ENCODE peak calls at places on chromosome 2, in ten cellular contexts. C, J, Y, L, K, E, H, X, F and R are unnamed samples.

GRCh38 chr2:142557391-142557790 is 320.1 kb upstream of the KYNU start:
- DNase-seq in C (no peak), J (no peak), Y (peak), L (no peak), K (no peak), E (no peak), H (peak), X (no peak), F (no peak), R (no peak)

GRCh38 chr2:36433311-36434217 is 78.0 kb downstream of the CRIM1 start:
- DNase-seq in C (peak), J (no peak), Y (peak), L (no peak), K (peak), E (no peak), H (peak), X (peak), F (peak), R (no peak)

GRCh38 chr2:25073025-25073424 is 31.1 kb downstream of the EFR3B start:
- DNase-seq in C (no peak), J (no peak), Y (no peak), L (no peak), K (no peak), E (no peak), H (no peak), X (no peak), F (no peak), R (no peak)

GRCh38 chr2:28587526-28588230 is 91.8 kb downstream of the PLB1 start:
- DNase-seq in C (no peak), J (no peak), Y (peak), L (no peak), K (peak), E (no peak), H (no peak), X (no peak), F (no peak), R (no peak)

GRCh38 chr2:222993920-222994650 is 57.9 kb upstream of the KCNE4 start:
- DNase-seq in C (peak), J (peak), Y (peak), L (no peak), K (peak), E (peak), H (peak), X (no peak), F (peak), R (peak)

GRCh38 chr2:102005989-102006885 is 14.5 kb downstream of the IL1R2 start:
- DNase-seq in C (peak), J (no peak), Y (peak), L (no peak), K (peak), E (no peak), H (peak), X (peak), F (no peak), R (no peak)

GRCh38 chr2:45117383-45117782 is 108.1 kb upstream of the SIX2 start:
- DNase-seq in C (no peak), J (no peak), Y (peak), L (no peak), K (no peak), E (no peak), H (no peak), X (no peak), F (no peak), R (no peak)

GRCh38 chr2:95346738-95347671 is 49.9 kb downstream of the KCNIP3 start:
- DNase-seq in C (no peak), J (no peak), Y (peak), L (peak), K (peak), E (no peak), H (no peak), X (no peak), F (no peak), R (no peak)

GRCh38 chr2:41894563-41895333 is 153.1 kb upstream of the PKDCC start:
- DNase-seq in C (no peak), J (no peak), Y (no peak), L (no peak), K (no peak), E (no peak), H (no peak), X (peak), F (no peak), R (no peak)

GRCh38 chr2:172113617-172114016 is 10.9 kb upstream of the DLX2 start:
- DNase-seq in C (no peak), J (no peak), Y (peak), L (no peak), K (peak), E (peak), H (no peak), X (peak), F (no peak), R (no peak)

GRCh38 chr2:224807153-224807964 is 91.2 kb upstream of the CCDC195 start:
- DNase-seq in C (no peak), J (no peak), Y (peak), L (no peak), K (peak), E (no peak), H (no peak), X (no peak), F (no peak), R (no peak)

GRCh38 chr2:28390857-28391563 is 1.6 kb upstream of the FOSL2 start:
- DNase-seq in C (peak), J (peak), Y (peak), L (peak), K (peak), E (no peak), H (peak), X (no peak), F (peak), R (no peak)

GRCh38 chr2:7530001-7530400 is 612.8 kb downstream of the RNF144A start:
- DNase-seq in C (no peak), J (no peak), Y (peak), L (no peak), K (no peak), E (no peak), H (no peak), X (no peak), F (no peak), R (peak)

GRCh38 chr2:61220768-61221167 is 58.8 kb downstream of the C2orf74 start:
- DNase-seq in C (no peak), J (no peak), Y (peak), L (no peak), K (peak), E (no peak), H (peak), X (no peak), F (no peak), R (no peak)

GRCh38 chr2:156215656-156216055 is 116.9 kb downstream of the NR4A2 start:
- DNase-seq in C (no peak), J (no peak), Y (no peak), L (no peak), K (no peak), E (no peak), H (no peak), X (no peak), F (no peak), R (no peak)

GRCh38 chr2:13135369-13135768 is 418.6 kb downstream of the TRIB2 start:
- DNase-seq in C (no peak), J (no peak), Y (no peak), L (no peak), K (no peak), E (no peak), H (no peak), X (no peak), F (no peak), R (no peak)

GRCh38 chr2:239596298-239596697 is 195.5 kb upstream of the HDAC4 start:
- DNase-seq in C (no peak), J (no peak), Y (no peak), L (no peak), K (no peak), E (no peak), H (no peak), X (no peak), F (no peak), R (no peak)

GRCh38 chr2:135963841-135964240 is 21.6 kb downstream of the DARS1 start:
- DNase-seq in C (no peak), J (no peak), Y (peak), L (no peak), K (peak), E (no peak), H (peak), X (no peak), F (no peak), R (no peak)

DNA sequence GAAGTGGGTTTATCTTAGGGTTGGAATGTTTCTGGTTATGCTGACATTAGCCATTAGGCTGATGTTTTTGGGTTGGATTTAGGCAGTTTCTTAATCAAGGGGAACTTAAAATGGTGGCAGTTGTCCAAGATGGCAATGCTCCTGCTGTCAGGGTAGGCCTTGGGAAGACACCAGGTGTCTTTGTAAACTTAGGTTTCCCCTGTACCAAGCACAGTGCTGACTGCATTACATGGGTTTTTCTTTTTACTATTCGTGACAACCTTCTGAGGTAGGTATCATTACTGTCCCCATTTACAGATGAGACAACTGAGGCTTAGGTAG is 528 bp upstream of the ATG16L1 start:
- DNase-seq in C (no peak), J (no peak), Y (no peak), L (no peak), K (no peak), E (no peak), H (no peak), X (no peak), F (no peak), R (no peak)
- H3K4me3 ChIP-seq in C (no peak), J (no peak), Y (peak), L (peak), K (peak), E (no peak), H (peak), X (peak), F (peak), R (no peak)

GRCh38 chr2:64359892-64360657 is 93.9 kb upstream of the LGALSL start:
- DNase-seq in C (peak), J (peak), Y (peak), L (peak), K (peak), E (peak), H (peak), X (peak), F (peak), R (peak)
- TF ChIP-seq CTCF in C (peak), J (no peak), Y (peak), L (no peak), K (peak), E (no peak), H (peak), X (no peak), F (no peak), R (peak)

DNA sequence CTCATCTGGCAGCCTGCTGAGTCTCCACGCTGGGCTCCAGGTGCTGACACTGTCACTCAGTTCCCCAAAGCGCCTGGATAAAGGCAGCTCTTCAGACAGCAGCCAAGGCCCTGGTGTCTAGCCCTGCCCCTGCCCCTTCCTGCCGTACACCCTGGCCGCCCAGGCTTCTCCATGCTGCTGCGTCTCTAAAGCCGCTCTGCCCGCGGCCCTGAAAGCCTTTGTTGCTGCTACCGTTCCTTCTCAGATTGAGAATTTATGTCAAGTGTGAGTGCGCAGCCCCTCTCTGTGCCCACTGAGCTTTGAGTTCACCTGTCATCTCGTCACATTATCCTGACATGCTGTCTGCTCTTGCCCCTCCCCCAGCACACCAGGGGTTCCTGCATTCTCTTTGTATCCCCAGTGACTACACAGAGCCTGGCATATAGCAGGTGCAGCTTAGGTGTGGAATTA is 140.1 kb upstream of the BCL2L11 start:
- DNase-seq in C (no peak), J (no peak), Y (no peak), L (no peak), K (no peak), E (no peak), H (no peak), X (no peak), F (no peak), R (no peak)
- H3K4me3 ChIP-seq in C (no peak), J (no peak), Y (no peak), L (no peak), K (no peak), E (no peak), H (no peak), X (no peak), F (no peak), R (no peak)

DNA sequence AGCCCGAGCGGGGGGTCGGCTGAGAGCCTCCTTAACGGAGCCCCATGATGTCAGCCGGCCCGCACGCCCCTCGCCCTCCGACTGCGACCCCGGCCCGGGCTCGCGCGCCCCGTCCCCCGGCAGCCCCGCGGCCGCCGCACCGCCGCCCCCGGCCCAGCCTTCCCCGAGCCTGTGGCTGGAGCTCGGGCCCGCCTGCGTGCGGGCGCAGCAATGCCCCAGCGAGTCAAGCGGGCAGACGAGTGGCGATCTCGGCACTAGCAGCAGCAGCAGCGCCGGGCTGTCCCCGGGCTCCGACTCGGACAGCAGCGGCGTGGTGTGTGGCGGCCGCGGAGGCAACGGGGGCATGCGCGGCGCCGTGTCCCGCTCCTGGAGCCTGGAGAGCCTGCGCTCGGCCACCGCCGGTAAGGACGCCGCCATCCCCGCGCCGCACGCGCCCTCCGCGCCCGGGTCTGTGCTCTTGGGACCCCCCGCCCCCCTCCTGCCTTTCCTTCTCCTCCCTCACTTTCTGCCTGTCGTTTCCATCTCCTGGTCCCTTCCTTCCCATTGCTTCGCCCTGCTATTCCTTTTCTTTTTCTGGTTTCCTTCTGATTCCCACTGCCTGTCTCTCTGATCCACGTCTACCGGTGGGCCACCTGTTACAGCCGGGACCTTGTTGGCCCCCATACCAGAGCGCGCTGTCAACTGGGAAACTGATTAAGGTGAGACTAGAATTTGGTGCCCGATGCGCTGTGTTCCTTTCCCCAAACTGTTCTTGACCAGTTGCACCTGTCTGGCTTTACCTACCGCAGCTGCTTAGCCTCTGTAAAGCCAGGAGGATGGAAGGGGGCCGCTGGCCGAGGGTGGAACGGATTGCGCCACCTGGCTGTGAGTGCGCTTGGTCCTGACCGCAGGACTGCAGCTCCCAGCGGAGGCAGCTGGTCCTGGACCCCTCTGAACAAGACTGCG is 127.4 kb downstream of the ARHGEF4 start:
- DNase-seq in C (peak), J (no peak), Y (peak), L (no peak), K (no peak), E (no peak), H (no peak), X (no peak), F (no peak), R (no peak)
- TF ChIP-seq CTCF in C (no peak), J (no peak), Y (peak), L (no peak), K (no peak), E (peak), H (peak), X (peak), F (no peak), R (peak)

GRCh38 chr2:170503971-170504819 is 210.9 kb upstream of the SP5 start:
- DNase-seq in C (no peak), J (no peak), Y (peak), L (no peak), K (peak), E (no peak), H (no peak), X (no peak), F (no peak), R (no peak)

GRCh38 chr2:170504820-170505145 is 210.4 kb upstream of the SP5 start:
- DNase-seq in C (no peak), J (no peak), Y (no peak), L (no peak), K (no peak), E (no peak), H (no peak), X (peak), F (no peak), R (no peak)

GRCh38 chr2:170503563-170503962 is 211.6 kb upstream of the SP5 start:
- DNase-seq in C (no peak), J (no peak), Y (no peak), L (no peak), K (no peak), E (no peak), H (no peak), X (no peak), F (no peak), R (no peak)

GRCh38 chr2:170502400-170503135 is 212.6 kb upstream of the SP5 start:
- DNase-seq in C (no peak), J (no peak), Y (no peak), L (no peak), K (no peak), E (no peak), H (no peak), X (no peak), F (no peak), R (no peak)

DNA sequence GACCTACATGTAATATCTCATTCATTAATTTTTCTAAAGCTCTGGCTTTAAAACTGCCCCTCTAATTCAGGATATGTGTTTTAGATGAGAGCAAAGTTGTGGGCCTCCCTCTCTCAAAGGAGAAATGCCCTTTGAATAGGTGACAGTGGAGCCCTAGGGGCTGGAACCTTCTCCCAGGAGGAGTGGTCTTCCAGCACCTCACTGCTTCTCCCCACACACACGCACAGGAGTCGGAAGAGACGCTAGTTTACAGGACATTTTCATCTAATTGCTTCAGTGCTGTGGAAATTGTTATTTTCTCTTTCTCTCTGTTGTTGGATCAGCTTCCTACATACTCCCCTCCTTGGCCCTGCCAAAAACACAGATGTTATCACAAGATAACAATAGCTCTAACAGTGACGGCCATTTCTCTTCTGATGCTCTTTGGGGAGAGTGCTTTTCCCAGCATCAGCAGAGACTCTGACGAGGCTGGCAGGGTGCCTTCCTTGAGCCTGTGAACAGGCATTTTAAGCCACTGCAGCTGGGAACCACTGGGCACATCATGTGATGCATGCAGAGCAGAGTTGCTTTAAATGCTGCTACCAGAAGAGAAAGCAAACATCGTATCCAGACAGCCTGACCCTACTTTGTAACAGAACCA is 209.4 kb upstream of the SP5 start:
- DNase-seq in C (peak), J (no peak), Y (peak), L (no peak), K (no peak), E (no peak), H (peak), X (no peak), F (peak), R (no peak)
- H3K4me3 ChIP-seq in C (no peak), J (no peak), Y (no peak), L (peak), K (no peak), E (no peak), H (no peak), X (no peak), F (no peak), R (no peak)

GRCh38 chr2:152500336-152500735 is 165.4 kb downstream of the FMNL2 start:
- DNase-seq in C (no peak), J (no peak), Y (no peak), L (no peak), K (no peak), E (no peak), H (no peak), X (no peak), F (no peak), R (no peak)
- TF ChIP-seq CTCF in C (no peak), J (no peak), Y (peak), L (no peak), K (no peak), E (no peak), H (no peak), X (no peak), F (no peak), R (peak)

DNA sequence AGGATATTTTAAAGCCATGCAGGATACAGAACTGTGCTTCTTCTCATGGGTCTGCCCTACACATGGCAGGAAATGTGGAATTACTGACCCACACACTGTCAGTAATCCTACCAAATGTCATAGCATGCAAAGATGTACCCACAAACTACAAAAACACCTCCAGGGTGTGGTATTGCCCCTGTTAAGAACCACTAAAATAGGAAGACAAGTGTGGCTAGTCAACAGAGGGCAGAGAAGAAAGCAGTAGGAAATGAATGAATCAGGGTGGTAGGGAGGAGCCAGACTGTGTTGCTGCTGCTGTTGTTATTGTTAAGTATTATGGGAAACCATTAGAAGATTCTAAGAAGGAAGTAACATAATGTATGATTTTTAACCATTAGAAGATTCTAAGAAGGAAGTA is 556.7 kb upstream of the ACVR2A start:
- DNase-seq in C (no peak), J (no peak), Y (no peak), L (no peak), K (no peak), E (no peak), H (no peak), X (no peak), F (no peak), R (no peak)
- H3K4me3 ChIP-seq in C (no peak), J (no peak), Y (no peak), L (no peak), K (no peak), E (no peak), H (no peak), X (no peak), F (no peak), R (no peak)